ENCODE peak calls at places on chromosomes 13 and 19, in four cellular contexts. R, N, P and I are unnamed samples.

GRCh38 chr13:98279473-98280175 is 102.6 kb upstream of the RNF113B start:
- DNase-seq in R (no peak), N (no peak), P (no peak), I (no peak)

GRCh38 chr19:29609636-29610035 is 3.6 kb downstream of the POP4 start:
- DNase-seq in R (no peak), N (no peak), P (no peak), I (no peak)

GRCh38 chr19:47228168-47228936 is 2.6 kb downstream of the BBC3 start:
- DNase-seq in R (no peak), N (no peak), P (peak), I (peak)

GRCh38 chr19:14954071-14954655 is 12.9 kb downstream of the OR7C2 start:
- DNase-seq in R (no peak), N (no peak), P (no peak), I (peak)

GRCh38 chr19:6772866-6773322 is 386 bp downstream of the VAV1 start:
- DNase-seq in R (no peak), N (no peak), P (no peak), I (no peak)

GRCh38 chr13:113216165-113217056 is 7.0 kb downstream of the CUL4A start:
- DNase-seq in R (no peak), N (no peak), P (peak), I (peak)

GRCh38 chr19:11138659-11139526 is 16.7 kb downstream of the SPC24 start:
- DNase-seq in R (no peak), N (peak), P (peak), I (peak)

GRCh38 chr19:42207767-42208259 is 9.7 kb downstream of the DEDD2 start:
- DNase-seq in R (no peak), N (no peak), P (peak), I (peak)

GRCh38 chr19:28213476-28214082 is 999.4 kb downstream of the UQCRFS1 start:
- DNase-seq in R (no peak), N (no peak), P (no peak), I (no peak)

GRCh38 chr19:41548954-41549688 is 26.8 kb upstream of the CEACAM21 start:
- DNase-seq in R (peak), N (peak), P (no peak), I (no peak)

GRCh38 chr13:48154671-48155070 is 59.8 kb upstream of the MED4 start:
- DNase-seq in R (no peak), N (no peak), P (no peak), I (no peak)

GRCh38 chr13:44768233-44768632 is 192.1 kb upstream of the TSC22D1 start:
- DNase-seq in R (peak), N (no peak), P (no peak), I (no peak)

GRCh38 chr19:34794289-34794960 is 21.4 kb upstream of the ZNF599 start:
- DNase-seq in R (no peak), N (no peak), P (no peak), I (no peak)

GRCh38 chr13:43268632-43269031 is 245.2 kb downstream of the DNAJC15 start:
- DNase-seq in R (no peak), N (no peak), P (no peak), I (no peak)

GRCh38 chr13:66492479-66492878 is 737.7 kb downstream of the PCDH9 start:
- DNase-seq in R (no peak), N (peak), P (no peak), I (no peak)